ENCODE peak calls at places on chromosomes 11 and 22, in six cellular contexts. S, V, H, T, I and F are unnamed samples.

GRCh38 chr11:26950260-26950719 is 43.6 kb upstream of the FIBIN start:
- DNase-seq in S (peak), V (peak), H (peak), T (peak), I (peak), F (no peak)

GRCh38 chr11:104609297-104609696 is 289.0 kb downstream of the CASP12 start:
- DNase-seq in S (peak), V (peak), H (peak), T (peak), I (peak), F (no peak)

GRCh38 chr22:34319346-34319745 is 399.1 kb upstream of the LARGE1 start:
- DNase-seq in S (no peak), V (no peak), H (no peak), T (no peak), I (no peak), F (no peak)

GRCh38 chr11:78655561-78655960 is 80.9 kb upstream of the NARS2 start:
- DNase-seq in S (no peak), V (no peak), H (no peak), T (no peak), I (no peak), F (no peak)

GRCh38 chr11:9150501-9150900 is 59.1 kb upstream of the SCUBE2 start:
- DNase-seq in S (no peak), V (peak), H (peak), T (peak), I (peak), F (no peak)

GRCh38 chr11:114279778-114280532 is 16.2 kb upstream of the NNMT start:
- DNase-seq in S (no peak), V (peak), H (peak), T (peak), I (no peak), F (no peak)

GRCh38 chr22:23119492-23120414 is 22.0 kb downstream of the RSPH14 start:
- DNase-seq in S (no peak), V (no peak), H (no peak), T (no peak), I (no peak), F (no peak)

GRCh38 chr11:79362358-79362757 is 78.5 kb downstream of the TENM4 start:
- DNase-seq in S (no peak), V (no peak), H (no peak), T (no peak), I (no peak), F (no peak)

GRCh38 chr11:19806251-19806650 is 93.6 kb downstream of the NAV2 start:
- DNase-seq in S (no peak), V (no peak), H (no peak), T (no peak), I (no peak), F (no peak)

GRCh38 chr11:11605821-11606450 is 15.9 kb downstream of the GALNT18 start:
- DNase-seq in S (no peak), V (no peak), H (peak), T (no peak), I (no peak), F (no peak)

GRCh38 chr11:110525883-110526282 is 96.1 kb downstream of the FDX1 start:
- DNase-seq in S (peak), V (peak), H (peak), T (peak), I (peak), F (no peak)

GRCh38 chr11:33701831-33702230 is 1.2 kb upstream of the C11orf91 start:
- DNase-seq in S (no peak), V (peak), H (peak), T (peak), I (no peak), F (no peak)

GRCh38 chr22:22060200-22061084 is 77.9 kb upstream of the TOP3B start:
- DNase-seq in S (no peak), V (peak), H (peak), T (peak), I (no peak), F (peak)

GRCh38 chr22:22058649-22059475 is 76.3 kb upstream of the TOP3B start:
- DNase-seq in S (no peak), V (no peak), H (no peak), T (no peak), I (no peak), F (no peak)

GRCh38 chr22:22059476-22060002 is 77.0 kb upstream of the TOP3B start:
- DNase-seq in S (no peak), V (no peak), H (no peak), T (no peak), I (no peak), F (no peak)

GRCh38 chr22:22062306-22062793 is 79.8 kb upstream of the TOP3B start:
- DNase-seq in S (no peak), V (no peak), H (no peak), T (no peak), I (no peak), F (no peak)

GRCh38 chr22:22061085-22062077 is 78.8 kb upstream of the TOP3B start:
- DNase-seq in S (peak), V (peak), H (peak), T (peak), I (no peak), F (no peak)
- TF ChIP-seq CTCF in S (no peak), V (no peak), H (peak), T (peak), I (peak), F (no peak)

GRCh38 chr11:15774021-15774862 is 582.1 kb downstream of the SOX6 start:
- DNase-seq in S (no peak), V (no peak), H (no peak), T (no peak), I (no peak), F (no peak)

GRCh38 chr11:15768321-15768720 is 588.0 kb downstream of the SOX6 start:
- DNase-seq in S (no peak), V (no peak), H (no peak), T (no peak), I (no peak), F (no peak)

GRCh38 chr11:15773024-15773423 is 583.3 kb downstream of the SOX6 start:
- DNase-seq in S (no peak), V (no peak), H (no peak), T (no peak), I (no peak), F (no peak)

GRCh38 chr11:15769203-15769602 is 587.1 kb downstream of the SOX6 start:
- DNase-seq in S (no peak), V (no peak), H (peak), T (no peak), I (no peak), F (no peak)

DNA sequence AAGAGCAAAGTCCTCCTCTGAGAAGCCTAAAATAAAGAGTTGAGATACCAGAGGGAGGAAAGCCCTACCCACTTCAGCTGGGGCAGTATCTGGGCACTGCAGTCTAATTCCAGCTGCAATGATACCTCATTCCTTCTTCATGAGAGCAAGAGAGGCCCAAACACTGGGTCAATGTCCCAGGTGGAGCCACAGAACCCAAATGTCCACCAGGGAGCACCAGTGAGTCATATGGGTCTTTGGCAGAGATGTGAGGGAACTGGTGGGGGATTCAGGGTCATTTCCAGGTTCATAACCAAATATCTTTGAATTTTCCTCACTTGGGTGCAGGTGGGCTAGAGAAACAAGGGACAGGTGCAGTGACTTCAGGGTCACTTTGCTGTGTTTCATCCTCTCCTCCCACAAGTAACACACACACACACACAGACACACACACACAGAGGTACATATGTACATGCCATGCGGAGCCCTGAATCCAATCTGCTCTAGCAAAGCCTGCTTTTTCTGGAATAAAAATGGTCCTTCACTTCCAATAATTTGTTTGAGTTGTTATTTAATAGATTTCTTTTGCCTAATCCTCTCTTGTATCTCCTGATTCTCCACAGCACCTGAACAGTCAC is 585.4 kb downstream of the SOX6 start:
- DNase-seq in S (no peak), V (no peak), H (peak), T (peak), I (peak), F (no peak)
- TF ChIP-seq CTCF in S (peak), V (peak), H (peak), T (peak), I (peak), F (peak)

GRCh38 chr11:130031056-130031455 is 28.4 kb upstream of the PRDM10 start:
- DNase-seq in S (no peak), V (no peak), H (no peak), T (no peak), I (no peak), F (no peak)
- TF ChIP-seq CTCF in S (no peak), V (no peak), H (no peak), T (no peak), I (no peak), F (no peak)

GRCh38 chr11:120306519-120307242 is 18.4 kb upstream of the TLCD5 start:
- DNase-seq in S (peak), V (peak), H (peak), T (peak), I (peak), F (no peak)
- TF ChIP-seq CTCF in S (peak), V (peak), H (peak), T (peak), I (peak), F (peak)

GRCh38 chr11:69647349-69647748 is 6.4 kb downstream of the CCND1 start:
- DNase-seq in S (no peak), V (no peak), H (no peak), T (no peak), I (no peak), F (no peak)

GRCh38 chr11:69647761-69648497 is 7.0 kb downstream of the CCND1 start:
- DNase-seq in S (no peak), V (no peak), H (no peak), T (no peak), I (no peak), F (no peak)

GRCh38 chr11:69645801-69646492 is 5.0 kb downstream of the CCND1 start:
- DNase-seq in S (no peak), V (no peak), H (no peak), T (no peak), I (no peak), F (no peak)

GRCh38 chr11:69644962-69645675 is 4.2 kb downstream of the CCND1 start:
- DNase-seq in S (no peak), V (no peak), H (no peak), T (no peak), I (no peak), F (no peak)

DNA sequence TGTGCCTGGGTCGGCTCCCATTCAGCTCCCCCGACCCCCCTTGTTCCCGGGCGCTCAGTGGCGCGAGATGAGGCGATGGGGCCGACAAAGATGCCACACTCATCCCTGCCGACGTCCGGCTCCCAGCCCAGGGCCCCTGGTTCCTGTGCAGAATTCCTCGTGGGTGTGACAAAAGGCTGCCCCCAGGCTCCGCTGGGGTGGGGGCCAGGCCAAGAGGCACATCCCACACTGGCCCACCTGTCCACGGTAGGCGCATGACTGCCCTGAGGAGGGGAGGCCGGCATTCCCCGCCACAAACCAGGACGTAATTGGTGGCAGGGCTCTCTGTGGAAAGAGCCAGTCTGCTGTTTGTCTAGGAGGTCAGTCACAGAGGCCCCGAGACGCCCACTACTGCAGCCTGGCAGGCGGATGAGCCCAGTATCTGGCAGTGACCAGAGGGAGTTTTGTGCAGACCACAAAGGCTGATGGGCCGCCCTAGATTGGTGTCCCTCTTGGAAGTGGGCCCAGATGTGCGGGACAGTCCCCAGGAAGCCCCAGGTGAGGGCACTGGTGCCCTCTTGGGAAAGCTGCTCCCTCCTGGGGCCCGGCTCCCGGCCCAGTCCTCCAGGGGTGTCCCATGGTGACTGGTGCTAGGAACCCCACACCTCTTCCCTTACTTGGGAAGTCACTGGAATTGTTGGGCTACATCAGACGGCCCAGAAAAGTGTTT is 5.7 kb downstream of the CCND1 start:
- DNase-seq in S (no peak), V (no peak), H (no peak), T (no peak), I (no peak), F (no peak)
- TF ChIP-seq CTCF in S (no peak), V (no peak), H (no peak), T (no peak), I (no peak), F (no peak)

GRCh38 chr11:17720796-17721171 is 1.4 kb downstream of the MYOD1 start:
- DNase-seq in S (no peak), V (no peak), H (no peak), T (no peak), I (no peak), F (no peak)

GRCh38 chr11:17719028-17719939 is at the start of gene MYOD1:
- DNase-seq in S (no peak), V (no peak), H (peak), T (peak), I (no peak), F (no peak)

GRCh38 chr11:17722000-17722643 is 2.8 kb downstream of the MYOD1 start:
- DNase-seq in S (no peak), V (peak), H (peak), T (peak), I (no peak), F (no peak)

GRCh38 chr11:17719940-17720795 is 797 bp downstream of the MYOD1 start:
- DNase-seq in S (no peak), V (no peak), H (no peak), T (no peak), I (no peak), F (no peak)

GRCh38 chr11:17721242-17721999 is 2.0 kb downstream of the MYOD1 start:
- DNase-seq in S (no peak), V (no peak), H (no peak), T (no peak), I (no peak), F (no peak)
- TF ChIP-seq CTCF in S (no peak), V (no peak), H (no peak), T (no peak), I (no peak), F (no peak)

GRCh38 chr22:41256254-41256897 is 15.6 kb upstream of the CHADL start:
- DNase-seq in S (peak), V (peak), H (peak), T (peak), I (peak), F (no peak)
- TF ChIP-seq CTCF in S (peak), V (peak), H (peak), T (peak), I (peak), F (no peak)

GRCh38 chr11:128204898-128205297 is 382.5 kb downstream of the ETS1 start:
- DNase-seq in S (no peak), V (no peak), H (no peak), T (no peak), I (no peak), F (no peak)
- TF ChIP-seq CTCF in S (no peak), V (peak), H (no peak), T (no peak), I (no peak), F (no peak)

GRCh38 chr11:117945047-117945820 is 16.0 kb upstream of the TMPRSS13 start:
- DNase-seq in S (no peak), V (no peak), H (no peak), T (no peak), I (no peak), F (no peak)
- TF ChIP-seq CTCF in S (no peak), V (peak), H (no peak), T (no peak), I (no peak), F (peak)

GRCh38 chr22:49923445-49923844 is 5.0 kb downstream of the CRELD2 start:
- DNase-seq in S (no peak), V (no peak), H (no peak), T (no peak), I (no peak), F (no peak)
- TF ChIP-seq CTCF in S (no peak), V (peak), H (no peak), T (peak), I (peak), F (no peak)